ENCODE peak calls at places on chromosome 4, in five cellular contexts. U, I, Q, H and L are unnamed samples.

GRCh38 chr4:52833941-52834525 is 28.1 kb upstream of the RASL11B start:
- DNase-seq in U (no peak), I (no peak), Q (no peak), H (no peak), L (peak)

GRCh38 chr4:113316879-113317278 is 267.4 kb downstream of the ANK2 start:
- DNase-seq in U (peak), I (no peak), Q (peak), H (no peak), L (no peak)

GRCh38 chr4:24042094-24042493 is 152.2 kb upstream of the PPARGC1A start:
- DNase-seq in U (no peak), I (peak), Q (no peak), H (no peak), L (peak)

GRCh38 chr4:102429553-102429952 is 71.6 kb upstream of the NFKB1 start:
- DNase-seq in U (no peak), I (peak), Q (no peak), H (peak), L (peak)

GRCh38 chr4:56505269-56506109 is at the start of gene ARL9:
- DNase-seq in U (peak), I (peak), Q (peak), H (no peak), L (peak)

GRCh38 chr4:113831469-113831868 is 69.9 kb upstream of the CAMK2D start:
- DNase-seq in U (no peak), I (no peak), Q (no peak), H (no peak), L (no peak)

GRCh38 chr4:137640838-137641158 is 108.5 kb upstream of the PCDH18 start:
- DNase-seq in U (no peak), I (no peak), Q (no peak), H (no peak), L (no peak)

GRCh38 chr4:7672601-7673000 is 237.9 kb upstream of the PSAPL1 start:
- DNase-seq in U (no peak), I (no peak), Q (no peak), H (no peak), L (no peak)

GRCh38 chr4:163930086-163930485 is 435.6 kb downstream of the TMA16 start:
- DNase-seq in U (no peak), I (no peak), Q (no peak), H (no peak), L (no peak)

GRCh38 chr4:2304321-2304876 is 42.5 kb upstream of the MXD4 start:
- DNase-seq in U (no peak), I (no peak), Q (no peak), H (no peak), L (no peak)

GRCh38 chr4:52051213-52051614 is at the start of gene SPATA18:
- DNase-seq in U (peak), I (no peak), Q (peak), H (no peak), L (peak)

GRCh38 chr4:53364624-53365023 is 1.2 kb downstream of the SCFD2 start:
- DNase-seq in U (no peak), I (no peak), Q (no peak), H (no peak), L (no peak)

GRCh38 chr4:80812145-80812544 is 218.4 kb upstream of the BMP3 start:
- DNase-seq in U (no peak), I (no peak), Q (no peak), H (no peak), L (no peak)